ENCODE peak calls at places on chromosomes 7 and 10, in six cellular contexts. C, U, L, E, W and R are unnamed samples.
A peak's percentile ranks its signal among the peaks of the same experiment; 100 is the strongest.

GRCh38 chr10:117137031-117137910 is 799 bp downstream of the VAX1 start:
- DNase-seq in C (peak; percentile 71), U (peak; percentile 45), L (peak; percentile 22), E (no peak), W (peak; percentile 83), R (peak; percentile 63)

GRCh38 chr10:73732931-73733623 is 11.1 kb upstream of the SEC24C start:
- DNase-seq in C (no peak), U (no peak), L (no peak), E (no peak), W (no peak), R (no peak)

GRCh38 chr7:11315687-11316258 is 342.1 kb downstream of the PHF14 start:
- DNase-seq in C (no peak), U (no peak), L (no peak), E (no peak), W (no peak), R (no peak)

GRCh38 chr10:88316292-88316861 is 266.7 kb downstream of the RNLS start:
- DNase-seq in C (no peak), U (no peak), L (no peak), E (no peak), W (no peak), R (no peak)

GRCh38 chr10:103666109-103666508 is 172.6 kb downstream of the NEURL1 start:
- DNase-seq in C (peak; percentile 54), U (no peak), L (no peak), E (peak; percentile 31), W (no peak), R (no peak)

GRCh38 chr10:35938160-35938559 is 296.1 kb upstream of the FZD8 start:
- DNase-seq in C (no peak), U (no peak), L (no peak), E (no peak), W (no peak), R (no peak)

GRCh38 chr7:47332681-47333080 is 249.2 kb downstream of the TNS3 start:
- DNase-seq in C (no peak), U (no peak), L (no peak), E (no peak), W (no peak), R (no peak)

GRCh38 chr10:26556756-26557640 is 118.9 kb downstream of the APBB1IP start:
- DNase-seq in C (peak; percentile 75), U (peak; percentile 26), L (peak; percentile 39), E (peak; percentile 11), W (peak; percentile 66), R (peak; percentile 66)

GRCh38 chr10:16832351-16833080 is 15.3 kb upstream of the RSU1 start:
- DNase-seq in C (peak; percentile 44), U (peak; percentile 81), L (peak; percentile 95), E (peak; percentile 90), W (no peak), R (no peak)

GRCh38 chr7:76142861-76143260 is 58.8 kb upstream of the SRRM3 start:
- DNase-seq in C (no peak), U (no peak), L (no peak), E (no peak), W (no peak), R (no peak)

GRCh38 chr10:31157125-31157983 is 125.7 kb upstream of the ZNF438 start:
- DNase-seq in C (no peak), U (no peak), L (peak; percentile 90), E (peak; percentile 85), W (no peak), R (peak; percentile 32)

GRCh38 chr7:65827366-65827765 is 45.5 kb upstream of the VKORC1L1 start:
- DNase-seq in C (no peak), U (peak; percentile 35), L (peak; percentile 2), E (peak; percentile 42), W (no peak), R (no peak)

GRCh38 chr7:149559711-149560110 is 62.1 kb upstream of the ZNF746 start:
- DNase-seq in C (no peak), U (peak; percentile 45), L (peak; percentile 59), E (peak; percentile 51), W (no peak), R (no peak)

GRCh38 chr10:132692311-132692710 is 93.6 kb downstream of the NKX6-2 start:
- DNase-seq in C (no peak), U (no peak), L (peak; percentile 22), E (peak; percentile 73), W (no peak), R (no peak)

GRCh38 chr10:35356725-35357092 is 20.4 kb downstream of the CCNY start:
- DNase-seq in C (no peak), U (no peak), L (no peak), E (no peak), W (no peak), R (no peak)

GRCh38 chr7:27519801-27520200 is 142.9 kb downstream of the HIBADH start:
- DNase-seq in C (no peak), U (no peak), L (no peak), E (no peak), W (peak; percentile 8), R (no peak)

GRCh38 chr10:83218205-83218604 is 921.1 kb upstream of the GHITM start:
- DNase-seq in C (no peak), U (no peak), L (no peak), E (no peak), W (peak; percentile 33), R (no peak)

GRCh38 chr7:47392241-47392759 is 189.6 kb downstream of the TNS3 start:
- DNase-seq in C (no peak), U (no peak), L (peak; percentile 98), E (peak; percentile 82), W (peak; percentile 18), R (peak; percentile 49)

GRCh38 chr7:24871765-24872164 is 108.2 kb downstream of the OSBPL3 start:
- DNase-seq in C (no peak), U (no peak), L (no peak), E (no peak), W (no peak), R (no peak)

GRCh38 chr7:42678315-42678714 is 233.6 kb downstream of the C7orf25 start:
- DNase-seq in C (no peak), U (no peak), L (peak; percentile 60), E (no peak), W (no peak), R (no peak)

GRCh38 chr7:151930026-151930653 is 26.1 kb upstream of the GALNTL5 start:
- DNase-seq in C (no peak), U (no peak), L (no peak), E (no peak), W (no peak), R (no peak)

GRCh38 chr10:104309980-104310978 is 28.0 kb downstream of the ITPRIP start:
- DNase-seq in C (no peak), U (peak; percentile 59), L (peak; percentile 81), E (peak; percentile 90), W (no peak), R (no peak)

GRCh38 chr7:149817836-149818535 is 20.2 kb upstream of the ZNF862 start:
- DNase-seq in C (no peak), U (no peak), L (no peak), E (no peak), W (no peak), R (no peak)

GRCh38 chr10:83539528-83540308 is 599.6 kb upstream of the GHITM start:
- DNase-seq in C (no peak), U (no peak), L (peak; percentile 91), E (no peak), W (no peak), R (peak; percentile 54)

DNA sequence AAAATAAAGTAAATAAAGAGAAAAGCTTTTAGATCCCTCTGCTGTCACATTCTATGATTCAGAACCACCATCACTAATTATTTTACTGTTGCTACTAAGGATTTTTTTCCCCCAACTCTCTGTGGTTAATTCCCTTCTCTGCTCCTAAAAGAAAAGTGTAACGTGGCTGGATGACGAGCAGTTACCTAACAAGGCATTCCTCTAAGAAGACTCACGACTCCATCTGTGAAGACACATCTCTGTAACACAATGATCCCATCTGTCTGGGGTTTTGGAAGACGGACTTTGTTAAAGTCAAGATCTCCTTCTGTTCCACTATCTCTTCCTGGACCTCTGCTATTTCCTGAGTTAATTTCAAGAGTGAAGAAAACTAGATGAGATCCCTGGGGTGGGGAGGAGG is 179.9 kb downstream of the SFMBT2 start:
- DNase-seq in C (no peak), U (peak; percentile 5), L (peak; percentile 69), E (peak; percentile 28), W (no peak), R (no peak)
- H3K4me2 ChIP-seq in C (no peak overlapping the region), U (no peak overlapping the region), L (no peak overlapping the region), E (no peak overlapping the region), W (no peak overlapping the region), R (no peak overlapping the region)

DNA sequence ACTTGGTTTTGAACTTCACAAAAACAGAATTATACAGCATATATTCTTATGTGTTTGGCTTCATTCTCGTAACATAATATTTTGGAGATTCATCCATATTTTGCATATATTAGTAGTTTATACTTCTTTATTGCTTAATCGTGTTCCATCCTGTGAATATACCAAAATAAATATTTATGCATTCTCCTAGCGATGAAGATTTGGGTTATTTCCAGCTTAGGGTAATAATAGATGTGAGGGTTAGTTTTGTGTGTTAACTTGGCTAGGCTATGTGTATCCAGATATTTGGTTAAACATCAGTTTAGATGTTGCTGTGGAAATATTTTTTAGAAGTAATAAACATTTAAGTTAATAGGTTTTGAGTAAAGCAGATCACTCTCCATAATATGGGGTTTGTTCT is 49.0 kb downstream of the PDK4 start:
- DNase-seq in C (no peak), U (no peak), L (no peak), E (no peak), W (no peak), R (no peak)
- H3K4me1 ChIP-seq in C (peaks cover 29% of the 10 kb centered on the region), U (peaks cover 11% of the 10 kb centered on the region), L (peaks cover 6% of the 10 kb centered on the region), E (no peaks in the 10 kb centered on the region), W (peaks cover 3% of the 10 kb centered on the region), R (peaks cover 37% of the 10 kb centered on the region)

DNA sequence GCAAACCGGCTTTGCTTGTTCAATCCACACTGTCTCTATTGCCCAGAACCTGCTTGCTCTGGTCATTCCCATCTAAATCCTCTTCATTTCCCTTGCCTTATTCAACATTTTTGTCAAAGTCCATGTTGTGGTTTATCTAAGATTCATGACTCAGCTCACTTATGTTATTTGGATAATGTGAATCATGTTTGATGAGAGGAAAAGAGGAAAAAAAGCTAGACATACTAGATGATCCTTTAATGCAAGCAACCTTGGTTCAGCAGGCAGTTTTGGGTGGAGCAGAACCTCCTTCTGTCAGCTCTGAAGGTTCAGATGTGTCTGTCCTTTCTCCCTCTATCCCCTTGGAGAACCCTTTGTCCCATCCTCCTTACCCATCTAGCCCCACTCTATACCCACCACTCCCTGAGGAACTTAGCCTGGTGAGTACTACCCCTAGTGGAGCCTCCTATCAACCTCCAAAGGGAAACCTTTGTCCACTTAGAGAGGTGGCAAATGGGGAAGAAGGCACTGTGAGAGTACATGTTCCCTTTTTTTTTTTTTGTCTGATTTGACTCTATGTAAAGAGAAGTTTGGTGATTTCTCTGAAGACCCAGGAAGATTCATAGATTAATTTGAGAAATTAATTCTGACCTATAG is 2.1 kb upstream of the SAMD9L start:
- DNase-seq in C (peak; percentile 53), U (peak; percentile 70), L (peak; percentile 59), E (peak; percentile 73), W (no peak), R (peak; percentile 10)
- H3K4me2 ChIP-seq in C (peak overlapping the region; percentile 48), U (no peak overlapping the region), L (peak overlapping the region; percentile 37), E (peak overlapping the region; percentile 27), W (no peak overlapping the region), R (no peak overlapping the region)

GRCh38 chr7:158811894-158812293 is 17.4 kb downstream of the ESYT2 start:
- DNase-seq in C (no peak), U (no peak), L (no peak), E (no peak), W (peak; percentile 5), R (peak; percentile 35)
- H3K4me1 ChIP-seq in C (peaks cover 62% of the 10 kb centered on the region), U (peaks cover 40% of the 10 kb centered on the region), L (peaks cover 6% of the 10 kb centered on the region), E (peaks cover 24% of the 10 kb centered on the region), W (peaks cover 25% of the 10 kb centered on the region), R (peaks cover 31% of the 10 kb centered on the region)